ENCODE peak calls at places on chromosomes 2 and 18, in eight cellular contexts. F, R, M, Z, B, J, Y and A are unnamed samples.

GRCh38 chr2:2663401-2664036 is 332.4 kb upstream of the MYT1L start:
- DNase-seq in F (no peak), R (no peak), M (no peak), Z (no peak), B (no peak), J (no peak), Y (peak), A (no peak)

GRCh38 chr18:28151434-28151833 is 25.5 kb downstream of the CDH2 start:
- DNase-seq in F (no peak), R (no peak), M (no peak), Z (no peak), B (no peak), J (no peak), Y (no peak), A (no peak)

GRCh38 chr2:146388757-146389156 is 1456.1 kb upstream of the ACVR2A start:
- DNase-seq in F (no peak), R (no peak), M (peak), Z (peak), B (no peak), J (no peak), Y (peak), A (no peak)

GRCh38 chr2:167237478-167237877 is 349.2 kb downstream of the XIRP2 start:
- DNase-seq in F (no peak), R (no peak), M (no peak), Z (no peak), B (no peak), J (no peak), Y (no peak), A (no peak)

GRCh38 chr2:78977661-78978145 is 47.8 kb upstream of the REG3G start:
- DNase-seq in F (no peak), R (no peak), M (no peak), Z (peak), B (no peak), J (no peak), Y (no peak), A (no peak)

GRCh38 chr2:159075726-159076125 is 107.3 kb downstream of the TANC1 start:
- DNase-seq in F (no peak), R (no peak), M (no peak), Z (no peak), B (no peak), J (no peak), Y (no peak), A (no peak)

GRCh38 chr18:34292594-34292993 is 67.9 kb upstream of the NOL4 start:
- DNase-seq in F (no peak), R (no peak), M (no peak), Z (peak), B (no peak), J (no peak), Y (no peak), A (no peak)

GRCh38 chr2:42457011-42457410 is 36.8 kb downstream of the KCNG3 start:
- DNase-seq in F (no peak), R (no peak), M (no peak), Z (no peak), B (no peak), J (no peak), Y (no peak), A (no peak)

GRCh38 chr2:129849559-129850160 is 129.8 kb upstream of the RAB6C start:
- DNase-seq in F (no peak), R (no peak), M (peak), Z (peak), B (peak), J (no peak), Y (peak), A (no peak)

GRCh38 chr18:75427603-75428002 is at the start of gene SMIM21:
- DNase-seq in F (no peak), R (no peak), M (no peak), Z (no peak), B (no peak), J (no peak), Y (no peak), A (no peak)

GRCh38 chr2:234446404-234447076 is 50.3 kb downstream of the ARL4C start:
- DNase-seq in F (no peak), R (peak), M (no peak), Z (peak), B (no peak), J (peak), Y (no peak), A (peak)

GRCh38 chr2:86204458-86204857 is 5.2 kb downstream of the MRPL35 start:
- DNase-seq in F (no peak), R (no peak), M (no peak), Z (no peak), B (no peak), J (no peak), Y (no peak), A (no peak)

GRCh38 chr2:26175716-26176615 is 3.1 kb downstream of the GAREM2 start:
- DNase-seq in F (peak), R (no peak), M (no peak), Z (no peak), B (no peak), J (no peak), Y (no peak), A (no peak)

GRCh38 chr2:144834954-144835633 is 315.2 kb upstream of the ZEB2 start:
- DNase-seq in F (peak), R (peak), M (peak), Z (no peak), B (no peak), J (no peak), Y (peak), A (no peak)

GRCh38 chr2:233079473-233079877 is 19.3 kb downstream of the INPP5D start:
- DNase-seq in F (no peak), R (peak), M (no peak), Z (no peak), B (no peak), J (peak), Y (no peak), A (no peak)

GRCh38 chr2:43345391-43345813 is 119.0 kb upstream of the ZFP36L2 start:
- DNase-seq in F (peak), R (no peak), M (no peak), Z (no peak), B (no peak), J (no peak), Y (peak), A (no peak)

GRCh38 chr2:42970151-42970550 is 177.8 kb upstream of the HAAO start:
- DNase-seq in F (peak), R (no peak), M (no peak), Z (no peak), B (no peak), J (no peak), Y (peak), A (no peak)

GRCh38 chr2:146982393-146982846 is 862.4 kb upstream of the ACVR2A start:
- DNase-seq in F (no peak), R (no peak), M (peak), Z (peak), B (no peak), J (no peak), Y (peak), A (no peak)

GRCh38 chr18:32542221-32542798 is 71.6 kb upstream of the GAREM1 start:
- DNase-seq in F (no peak), R (no peak), M (peak), Z (no peak), B (no peak), J (no peak), Y (no peak), A (no peak)

GRCh38 chr18:57970356-57971095 is 73.5 kb upstream of the NEDD4L start:
- DNase-seq in F (peak), R (no peak), M (no peak), Z (peak), B (no peak), J (peak), Y (no peak), A (peak)

GRCh38 chr2:134372611-134373131 is 118.8 kb downstream of the MGAT5 start:
- DNase-seq in F (no peak), R (no peak), M (peak), Z (no peak), B (peak), J (no peak), Y (peak), A (no peak)

GRCh38 chr18:22637787-22638186 is 220.1 kb upstream of the CTAGE1 start:
- DNase-seq in F (no peak), R (no peak), M (peak), Z (no peak), B (peak), J (no peak), Y (peak), A (no peak)

GRCh38 chr2:120195575-120195974 is 27.6 kb downstream of the TMEM185B start:
- DNase-seq in F (no peak), R (no peak), M (no peak), Z (no peak), B (no peak), J (no peak), Y (no peak), A (no peak)

GRCh38 chr2:177625744-177626655 is 233.4 kb downstream of the AGPS start:
- DNase-seq in F (no peak), R (no peak), M (no peak), Z (peak), B (no peak), J (no peak), Y (no peak), A (no peak)

GRCh38 chr2:120064664-120065063 is 51.8 kb downstream of the EPB41L5 start:
- DNase-seq in F (no peak), R (no peak), M (peak), Z (no peak), B (no peak), J (no peak), Y (no peak), A (no peak)

GRCh38 chr2:88016086-88016947 is at the start of gene RNU2-63P:
- DNase-seq in F (peak), R (peak), M (peak), Z (peak), B (peak), J (peak), Y (no peak), A (no peak)

GRCh38 chr2:70160545-70160944 is 30.3 kb downstream of the C2orf42 start:
- DNase-seq in F (no peak), R (no peak), M (no peak), Z (no peak), B (no peak), J (no peak), Y (no peak), A (no peak)

GRCh38 chr2:214808481-214808931 is 977 bp downstream of the BARD1 start:
- DNase-seq in F (no peak), R (no peak), M (peak), Z (peak), B (no peak), J (no peak), Y (no peak), A (no peak)

GRCh38 chr18:22844184-22844583 is 88.9 kb upstream of the RBBP8 start:
- DNase-seq in F (no peak), R (no peak), M (no peak), Z (no peak), B (no peak), J (no peak), Y (no peak), A (no peak)

GRCh38 chr2:173874003-173874898 is 90.9 kb downstream of the SP3 start:
- DNase-seq in F (no peak), R (no peak), M (no peak), Z (no peak), B (no peak), J (no peak), Y (no peak), A (no peak)

GRCh38 chr2:57343391-57344006 is 703.1 kb upstream of the VRK2 start:
- DNase-seq in F (no peak), R (no peak), M (no peak), Z (no peak), B (no peak), J (no peak), Y (no peak), A (no peak)

GRCh38 chr18:48546411-48546810 is 7.6 kb downstream of the CTIF start:
- DNase-seq in F (no peak), R (no peak), M (peak), Z (no peak), B (peak), J (no peak), Y (no peak), A (no peak)

GRCh38 chr2:96116424-96116878 is at the start of gene ADRA2B:
- DNase-seq in F (peak), R (peak), M (no peak), Z (no peak), B (no peak), J (peak), Y (no peak), A (no peak)

GRCh38 chr2:99488587-99488998 is 1.2 kb downstream of the REV1 start:
- DNase-seq in F (no peak), R (no peak), M (peak), Z (peak), B (no peak), J (no peak), Y (peak), A (peak)

GRCh38 chr2:200340527-200341224 is 34.2 kb downstream of the SPATS2L start:
- DNase-seq in F (no peak), R (no peak), M (no peak), Z (no peak), B (no peak), J (no peak), Y (no peak), A (no peak)

GRCh38 chr2:118430510-118431187 is 342.4 kb downstream of the INSIG2 start:
- DNase-seq in F (no peak), R (no peak), M (no peak), Z (no peak), B (no peak), J (no peak), Y (peak), A (no peak)

GRCh38 chr18:36187826-36188721 is 777 bp downstream of the MOCOS start:
- DNase-seq in F (no peak), R (peak), M (no peak), Z (no peak), B (no peak), J (no peak), Y (peak), A (no peak)

GRCh38 chr18:55343396-55344073 is 244.5 kb downstream of the TCF4 start:
- DNase-seq in F (no peak), R (no peak), M (peak), Z (peak), B (no peak), J (no peak), Y (no peak), A (no peak)

GRCh38 chr2:67825476-67825875 is 237.3 kb downstream of the C1D start:
- DNase-seq in F (no peak), R (no peak), M (peak), Z (peak), B (no peak), J (no peak), Y (peak), A (no peak)